ENCODE peak calls at places on chromosomes 4 and X, in six cellular contexts. One of them, this sample, is unnamed.

GRCh38 chrX:136768469-136769084 is 12.2 kb downstream of the ARHGEF6 start:
- DNase-seq in NCI-H2107: peak
- DNase-seq in stimulated activated CD4-positive, alpha-beta T cell treated with anti-CD3 and anti-CD28 coated beads, TNF-alpha, amount 100 ng/mL, for 1 hour: no peak
- DNase-seq in germinal center: peak
- DNase-seq in pancreas: peak
- DNase-seq in naive B cell: no peak
- DNase-seq in this sample: peak

GRCh38 chr4:168883513-168883912 is 126.5 kb downstream of the CBR4 start:
- DNase-seq in NCI-H2107: no peak
- DNase-seq in stimulated activated CD4-positive, alpha-beta T cell treated with anti-CD3 and anti-CD28 coated beads, TNF-alpha, amount 100 ng/mL, for 1 hour: no peak
- DNase-seq in germinal center: no peak
- DNase-seq in pancreas: no peak
- DNase-seq in naive B cell: no peak
- DNase-seq in this sample: no peak

GRCh38 chr4:55358668-55359067 is 12.6 kb downstream of the SRD5A3 start:
- DNase-seq in NCI-H2107: no peak
- DNase-seq in stimulated activated CD4-positive, alpha-beta T cell treated with anti-CD3 and anti-CD28 coated beads, TNF-alpha, amount 100 ng/mL, for 1 hour: no peak
- DNase-seq in germinal center: peak
- DNase-seq in pancreas: no peak
- DNase-seq in naive B cell: no peak
- DNase-seq in this sample: peak

GRCh38 chrX:154598656-154599055 is 13.7 kb downstream of the CTAG1A start:
- DNase-seq in NCI-H2107: no peak
- DNase-seq in stimulated activated CD4-positive, alpha-beta T cell treated with anti-CD3 and anti-CD28 coated beads, TNF-alpha, amount 100 ng/mL, for 1 hour: no peak
- DNase-seq in germinal center: no peak
- DNase-seq in pancreas: no peak
- DNase-seq in naive B cell: no peak
- DNase-seq in this sample: no peak

GRCh38 chr4:119628281-119629141 is at the start of gene PDE5A:
- DNase-seq in NCI-H2107: peak
- DNase-seq in stimulated activated CD4-positive, alpha-beta T cell treated with anti-CD3 and anti-CD28 coated beads, TNF-alpha, amount 100 ng/mL, for 1 hour: peak
- DNase-seq in germinal center: peak
- DNase-seq in pancreas: peak
- DNase-seq in naive B cell: peak
- DNase-seq in this sample: peak

GRCh38 chr4:789571-790465 is 36.1 kb downstream of the CPLX1 start:
- DNase-seq in NCI-H2107: no peak
- DNase-seq in stimulated activated CD4-positive, alpha-beta T cell treated with anti-CD3 and anti-CD28 coated beads, TNF-alpha, amount 100 ng/mL, for 1 hour: no peak
- DNase-seq in germinal center: no peak
- DNase-seq in pancreas: no peak
- DNase-seq in naive B cell: no peak
- DNase-seq in this sample: no peak

GRCh38 chrX:107669276-107669675 is 41.0 kb downstream of the PRPS1 start:
- DNase-seq in NCI-H2107: no peak
- DNase-seq in stimulated activated CD4-positive, alpha-beta T cell treated with anti-CD3 and anti-CD28 coated beads, TNF-alpha, amount 100 ng/mL, for 1 hour: no peak
- DNase-seq in germinal center: no peak
- DNase-seq in pancreas: no peak
- DNase-seq in naive B cell: no peak
- DNase-seq in this sample: no peak

GRCh38 chr4:27819261-27819660 is 958.6 kb downstream of the STIM2 start:
- DNase-seq in NCI-H2107: no peak
- DNase-seq in stimulated activated CD4-positive, alpha-beta T cell treated with anti-CD3 and anti-CD28 coated beads, TNF-alpha, amount 100 ng/mL, for 1 hour: no peak
- DNase-seq in germinal center: no peak
- DNase-seq in pancreas: no peak
- DNase-seq in naive B cell: no peak
- DNase-seq in this sample: no peak

GRCh38 chr4:107546637-107547036 is 173.4 kb downstream of the PAPSS1 start:
- DNase-seq in NCI-H2107: no peak
- DNase-seq in stimulated activated CD4-positive, alpha-beta T cell treated with anti-CD3 and anti-CD28 coated beads, TNF-alpha, amount 100 ng/mL, for 1 hour: no peak
- DNase-seq in germinal center: no peak
- DNase-seq in pancreas: no peak
- DNase-seq in naive B cell: no peak
- DNase-seq in this sample: no peak

GRCh38 chr4:129641179-129641578 is 545.2 kb downstream of the C4orf33 start:
- DNase-seq in NCI-H2107: no peak
- DNase-seq in stimulated activated CD4-positive, alpha-beta T cell treated with anti-CD3 and anti-CD28 coated beads, TNF-alpha, amount 100 ng/mL, for 1 hour: peak
- DNase-seq in germinal center: no peak
- DNase-seq in pancreas: peak
- DNase-seq in naive B cell: peak
- DNase-seq in this sample: peak

GRCh38 chr4:84690481-84690880 is 107.6 kb downstream of the CDS1 start:
- DNase-seq in NCI-H2107: no peak
- DNase-seq in stimulated activated CD4-positive, alpha-beta T cell treated with anti-CD3 and anti-CD28 coated beads, TNF-alpha, amount 100 ng/mL, for 1 hour: no peak
- DNase-seq in germinal center: no peak
- DNase-seq in pancreas: no peak
- DNase-seq in naive B cell: no peak
- DNase-seq in this sample: no peak

GRCh38 chr4:166957451-166957850 is 276.8 kb downstream of the SPOCK3 start:
- DNase-seq in NCI-H2107: no peak
- DNase-seq in stimulated activated CD4-positive, alpha-beta T cell treated with anti-CD3 and anti-CD28 coated beads, TNF-alpha, amount 100 ng/mL, for 1 hour: no peak
- DNase-seq in germinal center: no peak
- DNase-seq in pancreas: no peak
- DNase-seq in naive B cell: no peak
- DNase-seq in this sample: no peak

GRCh38 chr4:109131559-109131958 is 170.9 kb downstream of the COL25A1 start:
- DNase-seq in NCI-H2107: no peak
- DNase-seq in stimulated activated CD4-positive, alpha-beta T cell treated with anti-CD3 and anti-CD28 coated beads, TNF-alpha, amount 100 ng/mL, for 1 hour: no peak
- DNase-seq in germinal center: no peak
- DNase-seq in pancreas: no peak
- DNase-seq in naive B cell: no peak
- DNase-seq in this sample: no peak

GRCh38 chr4:176150283-176150682 is 45.1 kb downstream of the SPATA4 start:
- DNase-seq in NCI-H2107: no peak
- DNase-seq in stimulated activated CD4-positive, alpha-beta T cell treated with anti-CD3 and anti-CD28 coated beads, TNF-alpha, amount 100 ng/mL, for 1 hour: no peak
- DNase-seq in germinal center: no peak
- DNase-seq in pancreas: no peak
- DNase-seq in naive B cell: no peak
- DNase-seq in this sample: peak

GRCh38 chr4:52995341-52996030 is 133.4 kb downstream of the RASL11B start:
- DNase-seq in NCI-H2107: no peak
- DNase-seq in stimulated activated CD4-positive, alpha-beta T cell treated with anti-CD3 and anti-CD28 coated beads, TNF-alpha, amount 100 ng/mL, for 1 hour: no peak
- DNase-seq in germinal center: no peak
- DNase-seq in pancreas: no peak
- DNase-seq in naive B cell: no peak
- DNase-seq in this sample: no peak

GRCh38 chr4:30727409-30727808 is 7.2 kb downstream of the PCDH7 start:
- DNase-seq in NCI-H2107: no peak
- DNase-seq in stimulated activated CD4-positive, alpha-beta T cell treated with anti-CD3 and anti-CD28 coated beads, TNF-alpha, amount 100 ng/mL, for 1 hour: no peak
- DNase-seq in germinal center: no peak
- DNase-seq in pancreas: no peak
- DNase-seq in naive B cell: no peak
- DNase-seq in this sample: no peak

GRCh38 chr4:64022560-64022959 is 386.7 kb downstream of the TECRL start:
- DNase-seq in NCI-H2107: no peak
- DNase-seq in stimulated activated CD4-positive, alpha-beta T cell treated with anti-CD3 and anti-CD28 coated beads, TNF-alpha, amount 100 ng/mL, for 1 hour: no peak
- DNase-seq in germinal center: no peak
- DNase-seq in pancreas: no peak
- DNase-seq in naive B cell: no peak
- DNase-seq in this sample: no peak

GRCh38 chr4:89788243-89789072 is 48.5 kb downstream of the SNCA start:
- DNase-seq in NCI-H2107: no peak
- DNase-seq in stimulated activated CD4-positive, alpha-beta T cell treated with anti-CD3 and anti-CD28 coated beads, TNF-alpha, amount 100 ng/mL, for 1 hour: no peak
- DNase-seq in germinal center: no peak
- DNase-seq in pancreas: no peak
- DNase-seq in naive B cell: no peak
- DNase-seq in this sample: no peak

GRCh38 chr4:37461801-37462200 is 217.3 kb downstream of the NWD2 start:
- DNase-seq in NCI-H2107: no peak
- DNase-seq in stimulated activated CD4-positive, alpha-beta T cell treated with anti-CD3 and anti-CD28 coated beads, TNF-alpha, amount 100 ng/mL, for 1 hour: no peak
- DNase-seq in germinal center: no peak
- DNase-seq in pancreas: no peak
- DNase-seq in naive B cell: no peak
- DNase-seq in this sample: no peak

GRCh38 chr4:102843938-102844337 is 16.6 kb upstream of the UBE2D3 start:
- DNase-seq in NCI-H2107: no peak
- DNase-seq in stimulated activated CD4-positive, alpha-beta T cell treated with anti-CD3 and anti-CD28 coated beads, TNF-alpha, amount 100 ng/mL, for 1 hour: no peak
- DNase-seq in germinal center: no peak
- DNase-seq in pancreas: no peak
- DNase-seq in naive B cell: no peak
- DNase-seq in this sample: no peak

GRCh38 chrX:69113723-69114122 is 51.5 kb downstream of the PJA1 start:
- DNase-seq in NCI-H2107: no peak
- DNase-seq in stimulated activated CD4-positive, alpha-beta T cell treated with anti-CD3 and anti-CD28 coated beads, TNF-alpha, amount 100 ng/mL, for 1 hour: no peak
- DNase-seq in germinal center: no peak
- DNase-seq in pancreas: no peak
- DNase-seq in naive B cell: no peak
- DNase-seq in this sample: no peak

GRCh38 chr4:148376151-148376550 is 66.1 kb downstream of the NR3C2 start:
- DNase-seq in NCI-H2107: no peak
- DNase-seq in stimulated activated CD4-positive, alpha-beta T cell treated with anti-CD3 and anti-CD28 coated beads, TNF-alpha, amount 100 ng/mL, for 1 hour: no peak
- DNase-seq in germinal center: no peak
- DNase-seq in pancreas: peak
- DNase-seq in naive B cell: no peak
- DNase-seq in this sample: no peak

GRCh38 chr4:89156515-89156914 is 45.2 kb downstream of the TIGD2 start:
- DNase-seq in NCI-H2107: no peak
- DNase-seq in stimulated activated CD4-positive, alpha-beta T cell treated with anti-CD3 and anti-CD28 coated beads, TNF-alpha, amount 100 ng/mL, for 1 hour: no peak
- DNase-seq in germinal center: no peak
- DNase-seq in pancreas: no peak
- DNase-seq in naive B cell: no peak
- DNase-seq in this sample: no peak